ENCODE peak calls at places on chromosome 21, in six cellular contexts. R is endodermal cell, B is astrocyte of the cerebellum, K is uterus, F is prostate gland, W is body of pancreas. I is an unnamed sample.

GRCh38 chr21:43743934-43744333 is 25.0 kb downstream of the PDXK start:
- DNase-seq in K (no peak), R (no peak), F (no peak), B (no peak), W (no peak), I (no peak)

GRCh38 chr21:37758997-37759396 is 157.3 kb downstream of the KCNJ6 start:
- DNase-seq in W (peak; percentile 19), B (peak; percentile 20), K (no peak), F (peak; percentile 28), R (peak; percentile 92), I (no peak)

GRCh38 chr21:16455978-16456377 is 726.2 kb downstream of the USP25 start:
- DNase-seq in B (peak; percentile 82), F (no peak), W (no peak), K (no peak), R (no peak), I (no peak)

GRCh38 chr21:29349702-29350101 is 51.0 kb downstream of the BACH1 start:
- DNase-seq in K (no peak), F (no peak), W (no peak), B (no peak), R (no peak), I (no peak)

GRCh38 chr21:45590726-45591618 is 48.7 kb upstream of the SLC19A1 start:
- DNase-seq in F (no peak), B (no peak), K (no peak), R (no peak), W (no peak), I (no peak)

GRCh38 chr21:45471229-45472052 is 66.5 kb downstream of the COL18A1 start:
- DNase-seq in R (no peak), F (no peak), K (peak; percentile 69), B (peak; percentile 81), W (no peak), I (peak; percentile 77)

GRCh38 chr21:29719561-29719960 is 220.2 kb downstream of the GRIK1 start:
- DNase-seq in F (no peak), B (no peak), K (no peak), W (no peak), R (no peak), I (no peak)

GRCh38 chr21:46457801-46458314 is 833 bp upstream of the DIP2A start:
- DNase-seq in B (no peak), K (no peak), R (no peak), F (peak; percentile 8), W (no peak), I (no peak)

GRCh38 chr21:26280715-26281310 is 110.2 kb upstream of the APP start:
- DNase-seq in W (no peak), B (no peak), K (no peak), F (no peak), R (peak; percentile 47), I (no peak)

GRCh38 chr21:33026299-33026858 is 644 bp downstream of the OLIG2 start:
- DNase-seq in B (no peak), W (no peak), F (no peak), K (no peak), R (peak; percentile 53), I (no peak)

GRCh38 chr21:46637952-46638746 is 2.7 kb downstream of the PRMT2 start:
- DNase-seq in B (no peak), W (no peak), K (no peak), R (no peak), F (no peak), I (no peak)

GRCh38 chr21:42075686-42076471 is 4.8 kb downstream of the UMODL1 start:
- DNase-seq in F (no peak), R (no peak), K (no peak), B (no peak), W (no peak), I (no peak)
- TF ChIP-seq CTCF in F (no peak), R (peak; percentile 17), K (no peak), B (no peak), W (no peak), I (no peak)

DNA sequence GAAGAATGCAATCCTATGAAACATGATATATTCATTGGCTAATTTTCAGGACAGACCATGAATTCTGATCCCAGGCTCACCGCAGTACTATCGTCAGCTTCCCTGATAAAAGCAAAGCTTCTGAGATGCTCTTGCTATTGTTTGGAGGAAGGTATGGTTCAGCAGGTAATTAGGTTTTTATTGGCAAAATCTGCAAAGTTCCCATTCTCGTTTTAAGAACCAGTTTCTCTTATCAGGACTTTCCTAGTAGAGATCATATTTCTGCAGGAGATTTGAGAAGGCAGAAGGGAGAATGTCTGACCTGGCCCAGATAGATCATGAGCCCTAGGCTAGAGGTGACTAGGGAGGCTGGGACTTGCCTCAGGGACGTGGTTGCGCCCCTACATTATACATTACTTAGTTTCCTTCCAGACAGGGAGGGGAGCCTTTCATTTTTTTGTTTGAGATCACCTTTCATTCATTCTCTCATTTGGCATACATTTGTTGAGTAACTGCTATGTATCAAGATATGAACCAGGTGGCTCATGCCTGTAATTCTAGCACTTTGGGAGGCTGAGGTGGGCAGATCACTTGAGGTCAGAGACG is 108.8 kb downstream of the NRIP1 start:
- DNase-seq in R (no peak), K (no peak), W (no peak), B (no peak), F (no peak), I (no peak)
- H3K4me3 ChIP-seq in R (no peak overlapping the region), K (no peak overlapping the region), W (no peak overlapping the region), B (no peak overlapping the region), F (no peak overlapping the region), I (no peak overlapping the region)

GRCh38 chr21:42568834-42569731 is 55.4 kb downstream of the SLC37A1 start:
- DNase-seq in F (no peak), B (no peak), R (peak; percentile 37), W (peak; percentile 10), K (peak; percentile 6), I (no peak)
- TF ChIP-seq CTCF in F (no peak), B (no peak), R (no peak), W (no peak), K (no peak), I (no peak)

GRCh38 chr21:34967509-34968289 is 81.4 kb downstream of the RUNX1 start:
- DNase-seq in B (no peak), R (no peak), F (no peak), K (no peak), W (no peak), I (no peak)

GRCh38 chr21:34968414-34969333 is 80.4 kb downstream of the RUNX1 start:
- DNase-seq in R (no peak), F (no peak), W (no peak), B (no peak), K (no peak), I (no peak)

GRCh38 chr21:34962136-34962535 is 87.0 kb downstream of the RUNX1 start:
- DNase-seq in B (no peak), R (no peak), F (no peak), W (no peak), K (no peak), I (no peak)

GRCh38 chr21:34962586-34963222 is 86.4 kb downstream of the RUNX1 start:
- DNase-seq in B (no peak), W (no peak), R (no peak), F (no peak), K (no peak), I (no peak)

GRCh38 chr21:34965200-34966174 is 83.6 kb downstream of the RUNX1 start:
- DNase-seq in K (no peak), W (no peak), R (no peak), B (no peak), F (no peak), I (no peak)
- H3K4me3 ChIP-seq in K (no peak overlapping the region), W (no peak overlapping the region), R (no peak overlapping the region), B (no peak overlapping the region), F (no peak overlapping the region), I (no peak overlapping the region)